ENCODE peak calls at places on chromosomes 1 and 21, in ten cellular contexts. N, Z, F, Y, I, L, U, T, Q and V are unnamed samples.

GRCh38 chr1:230321341-230321740 is 104.8 kb downstream of the PGBD5 start:
- DNase-seq in N (no peak), Z (no peak), F (no peak), Y (no peak), I (no peak), L (no peak), U (no peak), T (no peak), Q (no peak), V (no peak)

GRCh38 chr21:24896735-24897124 is 710.6 kb downstream of the MRPL39 start:
- DNase-seq in N (no peak), Z (no peak), F (no peak), Y (no peak), I (no peak), L (no peak), U (no peak), T (no peak), Q (no peak), V (no peak)

GRCh38 chr1:164577291-164577690 is 18.3 kb downstream of the PBX1 start:
- DNase-seq in N (no peak), Z (no peak), F (no peak), Y (no peak), I (no peak), L (no peak), U (no peak), T (no peak), Q (no peak), V (no peak)

GRCh38 chr1:54355931-54356679 is 50.1 kb downstream of the SSBP3 start:
- DNase-seq in N (no peak), Z (no peak), F (peak), Y (no peak), I (no peak), L (peak), U (no peak), T (peak), Q (no peak), V (no peak)

GRCh38 chr1:58162952-58163550 is 383.5 kb downstream of the OMA1 start:
- DNase-seq in N (peak), Z (peak), F (peak), Y (peak), I (no peak), L (peak), U (no peak), T (peak), Q (no peak), V (peak)

GRCh38 chr1:213327318-213327667 is 276.3 kb downstream of the RPS6KC1 start:
- DNase-seq in N (peak), Z (peak), F (peak), Y (no peak), I (peak), L (no peak), U (no peak), T (peak), Q (peak), V (peak)

GRCh38 chr1:33379631-33380354 is 51.1 kb downstream of the PHC2 start:
- DNase-seq in N (no peak), Z (no peak), F (no peak), Y (no peak), I (peak), L (no peak), U (no peak), T (no peak), Q (no peak), V (no peak)

GRCh38 chr1:212651977-212652376 is 43.4 kb downstream of the ATF3 start:
- DNase-seq in N (no peak), Z (no peak), F (no peak), Y (no peak), I (no peak), L (no peak), U (no peak), T (no peak), Q (no peak), V (no peak)

GRCh38 chr1:23793018-23793781 is 2.3 kb downstream of the LYPLA2 start:
- DNase-seq in N (peak), Z (no peak), F (peak), Y (no peak), I (no peak), L (peak), U (no peak), T (no peak), Q (peak), V (no peak)

GRCh38 chr1:240232548-240232947 is 140.9 kb downstream of the FMN2 start:
- DNase-seq in N (peak), Z (peak), F (no peak), Y (no peak), I (no peak), L (no peak), U (no peak), T (no peak), Q (no peak), V (peak)

GRCh38 chr1:40622051-40622450 is 43.4 kb downstream of the RIMS3 start:
- DNase-seq in N (no peak), Z (no peak), F (no peak), Y (no peak), I (peak), L (no peak), U (no peak), T (no peak), Q (no peak), V (no peak)

GRCh38 chr1:169109561-169110134 is 3.2 kb downstream of the ATP1B1 start:
- DNase-seq in N (peak), Z (peak), F (peak), Y (peak), I (no peak), L (peak), U (no peak), T (no peak), Q (no peak), V (peak)

GRCh38 chr1:77126309-77126708 is 92.9 kb downstream of the PIGK start:
- DNase-seq in N (peak), Z (peak), F (peak), Y (peak), I (no peak), L (peak), U (no peak), T (no peak), Q (no peak), V (peak)

GRCh38 chr1:109371271-109371739 is 26.4 kb downstream of the SORT1 start:
- DNase-seq in N (no peak), Z (peak), F (no peak), Y (peak), I (no peak), L (no peak), U (no peak), T (no peak), Q (no peak), V (no peak)

DNA sequence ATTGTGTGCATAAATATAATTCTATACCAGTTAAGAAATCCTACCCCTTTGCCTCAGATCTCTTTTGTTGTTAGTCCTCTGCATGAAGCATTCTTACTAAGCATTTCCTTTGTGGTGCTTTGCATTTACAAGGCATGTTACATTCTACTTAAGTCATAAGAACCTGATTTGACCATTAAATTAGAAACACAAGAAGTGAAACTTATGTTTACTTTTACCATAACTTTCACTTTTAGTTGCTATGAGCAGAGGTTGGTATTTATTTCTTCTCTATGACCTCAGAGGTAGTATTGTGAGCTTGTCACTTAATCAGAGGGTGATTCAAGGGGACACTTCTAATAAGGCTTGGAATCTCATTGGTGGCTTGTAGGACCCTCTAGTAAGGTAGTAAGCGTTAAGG is 9.0 kb downstream of the FAM20B start:
- DNase-seq in N (peak), Z (no peak), F (no peak), Y (peak), I (no peak), L (no peak), U (no peak), T (no peak), Q (no peak), V (peak)
- H3K4me3 ChIP-seq in N (no peak), Z (no peak), F (no peak), Y (no peak), I (no peak), L (no peak), U (no peak), T (no peak), Q (no peak), V (no peak)

DNA sequence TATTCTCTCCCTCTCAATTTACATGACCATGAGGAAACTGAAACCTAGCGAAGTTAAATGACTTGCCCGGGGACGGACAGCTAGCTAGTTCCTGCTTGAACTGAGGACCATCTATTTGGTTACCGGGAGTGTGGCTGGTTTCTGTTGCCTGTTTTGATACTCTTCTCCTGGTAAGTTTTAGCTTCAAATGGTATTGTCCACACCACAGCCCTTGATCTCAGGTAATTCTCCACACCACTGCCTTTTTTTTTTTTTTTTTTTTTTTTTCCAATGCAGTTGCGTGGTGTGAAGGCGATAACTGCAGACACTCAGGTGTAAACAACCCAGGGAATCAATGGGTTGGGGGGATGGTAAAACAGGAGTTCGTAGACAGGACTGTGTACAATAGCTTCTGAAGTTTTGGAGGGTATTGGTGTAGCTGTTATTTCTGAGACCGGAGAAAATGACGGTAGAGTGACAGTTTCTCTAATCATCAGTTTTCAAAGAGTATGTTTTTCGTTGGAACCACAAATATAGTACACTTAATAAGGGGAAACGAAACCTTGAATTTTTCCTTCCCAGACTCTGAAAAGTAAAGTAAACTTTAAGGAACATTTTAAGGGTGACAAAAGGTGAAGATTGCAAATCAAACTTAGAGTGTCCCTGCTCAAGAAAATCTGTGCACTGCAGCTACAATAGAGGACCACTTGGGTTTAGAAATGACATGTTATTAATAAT is 125.3 kb upstream of the CACYBP start:
- DNase-seq in N (no peak), Z (no peak), F (peak), Y (peak), I (no peak), L (no peak), U (no peak), T (no peak), Q (no peak), V (no peak)
- H3K4me3 ChIP-seq in N (no peak), Z (no peak), F (no peak), Y (peak), I (no peak), L (no peak), U (no peak), T (no peak), Q (peak), V (no peak)

DNA sequence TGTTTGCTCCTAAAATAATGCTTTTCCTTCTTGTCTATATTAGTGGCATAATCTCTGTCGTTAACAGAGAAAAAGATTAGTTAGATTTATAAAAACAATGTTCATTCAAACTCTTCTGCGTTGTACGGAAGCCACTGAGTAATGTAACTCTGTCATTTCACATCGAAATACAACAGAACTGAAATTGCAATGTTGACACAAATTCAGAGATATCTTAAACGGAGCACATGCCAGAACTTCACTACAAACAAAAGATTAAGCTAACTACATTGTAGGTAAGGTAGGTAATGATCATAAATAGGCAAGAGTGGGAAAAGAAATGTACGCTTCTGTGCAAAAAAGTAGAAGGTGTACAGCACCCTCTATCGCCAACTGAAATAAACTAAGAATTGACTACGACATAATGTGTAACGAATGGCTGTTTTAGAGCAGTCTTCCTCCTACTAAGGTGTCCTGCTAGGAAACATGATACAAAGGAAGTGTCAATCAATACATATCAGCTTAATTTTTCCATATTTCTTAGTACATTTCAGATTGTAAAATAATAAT is 56.6 kb downstream of the PCNX2 start:
- DNase-seq in N (peak), Z (no peak), F (no peak), Y (no peak), I (no peak), L (no peak), U (no peak), T (no peak), Q (no peak), V (no peak)
- H3K4me3 ChIP-seq in N (no peak), Z (no peak), F (no peak), Y (no peak), I (no peak), L (no peak), U (no peak), T (no peak), Q (no peak), V (no peak)

DNA sequence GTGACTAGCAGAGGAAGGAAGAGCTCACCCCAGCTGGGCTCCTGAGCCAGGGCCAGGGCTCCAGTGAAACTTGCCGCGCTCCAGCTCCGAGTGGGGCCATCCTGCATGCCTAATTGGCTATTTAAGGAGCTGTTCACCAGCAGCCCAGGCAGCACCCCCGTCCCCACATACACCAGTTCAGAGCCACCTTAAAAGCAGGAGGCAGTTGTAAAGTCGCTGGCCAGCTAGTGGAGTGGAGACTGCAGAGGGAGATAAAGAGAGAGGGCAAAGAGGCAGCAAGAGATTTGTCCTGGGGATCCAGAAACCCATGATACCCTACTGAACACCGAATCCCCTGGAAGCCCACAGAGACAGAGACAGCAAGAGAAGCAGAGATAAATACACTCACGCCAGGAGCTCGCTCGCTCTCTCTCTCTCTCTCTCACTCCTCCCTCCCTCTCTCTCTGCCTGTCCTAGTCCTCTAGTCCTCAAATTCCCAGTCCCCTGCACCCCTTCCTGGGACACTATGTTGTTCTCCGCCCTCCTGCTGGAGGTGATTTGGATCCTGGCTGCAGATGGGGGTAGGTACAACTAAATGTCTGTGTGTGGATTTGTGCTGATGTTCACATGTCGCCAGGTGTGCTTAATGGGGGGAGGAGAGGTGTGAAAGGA is at the start of gene CA14:
- DNase-seq in N (no peak), Z (no peak), F (no peak), Y (no peak), I (no peak), L (peak), U (no peak), T (no peak), Q (peak), V (no peak)
- H3K4me3 ChIP-seq in N (no peak), Z (no peak), F (no peak), Y (no peak), I (no peak), L (no peak), U (no peak), T (no peak), Q (no peak), V (no peak)

DNA sequence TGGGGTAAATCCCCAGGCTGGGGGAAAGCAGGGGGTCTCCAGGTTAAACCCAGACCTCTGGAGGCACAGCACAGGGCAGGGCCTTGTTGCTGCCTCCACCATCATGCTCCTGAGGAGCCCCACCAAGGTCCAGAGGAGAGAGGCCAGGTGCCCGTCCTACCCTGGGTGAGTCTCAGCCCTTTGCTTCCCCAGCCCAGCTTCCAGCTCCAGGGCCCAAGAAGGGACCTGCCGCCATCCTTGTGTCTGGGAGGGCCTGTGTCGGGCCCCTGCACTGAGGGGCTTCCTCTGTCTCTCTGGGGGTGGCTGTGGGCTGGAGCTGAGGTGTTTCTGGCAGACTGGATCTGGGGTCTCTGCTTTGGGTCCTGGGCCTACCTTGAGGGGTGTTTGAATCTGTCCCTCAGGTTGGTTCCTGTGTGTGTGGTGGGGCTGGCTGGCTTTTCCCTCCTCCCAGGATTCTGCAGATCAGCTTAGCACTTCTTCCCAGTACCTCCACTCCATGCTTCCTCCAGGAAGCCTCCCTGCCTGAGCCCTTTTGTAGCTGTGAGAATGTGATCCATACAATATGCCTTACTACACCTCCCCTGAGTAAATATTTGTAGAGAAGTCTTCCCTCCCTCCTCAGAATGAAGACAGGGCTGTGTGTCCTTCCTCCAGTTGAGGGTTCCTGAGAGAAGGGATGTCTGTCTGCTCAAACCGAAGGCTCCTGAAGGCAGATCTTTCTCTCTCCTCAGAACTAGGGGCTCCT is 6.2 kb downstream of the GPR3 start:
- DNase-seq in N (no peak), Z (no peak), F (no peak), Y (no peak), I (no peak), L (no peak), U (no peak), T (no peak), Q (no peak), V (no peak)
- H3K4me3 ChIP-seq in N (no peak), Z (no peak), F (no peak), Y (no peak), I (no peak), L (no peak), U (no peak), T (no peak), Q (no peak), V (no peak)

DNA sequence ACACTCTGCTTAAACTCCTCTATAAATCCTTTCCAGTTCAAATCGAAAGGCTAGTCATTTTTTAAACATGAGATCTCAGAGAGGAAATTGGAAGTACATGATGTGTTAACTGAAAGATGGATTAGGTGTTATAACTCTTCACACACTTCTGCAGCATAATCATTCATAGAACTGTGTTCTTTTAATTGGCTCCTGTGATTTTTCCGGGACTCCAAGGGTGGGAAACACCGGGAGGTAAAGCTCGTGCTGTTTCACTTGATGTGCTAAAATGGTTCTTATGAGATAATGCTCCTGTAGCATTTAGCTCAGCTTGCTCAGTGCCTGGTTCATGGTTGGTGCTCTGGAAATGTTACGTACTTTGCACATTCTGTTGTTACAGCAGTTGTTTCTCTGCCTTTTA is 40.2 kb downstream of the CC2D1B start:
- DNase-seq in N (no peak), Z (no peak), F (no peak), Y (no peak), I (no peak), L (no peak), U (no peak), T (no peak), Q (no peak), V (no peak)
- H3K4me3 ChIP-seq in N (no peak), Z (no peak), F (no peak), Y (no peak), I (no peak), L (no peak), U (no peak), T (no peak), Q (no peak), V (no peak)

GRCh38 chr1:184152502-184152901 is 101.0 kb downstream of the TSEN15 start:
- DNase-seq in N (peak), Z (no peak), F (peak), Y (no peak), I (peak), L (peak), U (no peak), T (peak), Q (no peak), V (no peak)
- H3K4me3 ChIP-seq in N (peak), Z (peak), F (no peak), Y (no peak), I (peak), L (peak), U (no peak), T (no peak), Q (peak), V (peak)

GRCh38 chr1:206944703-206945102 is 1.6 kb downstream of the PIGR start:
- DNase-seq in N (no peak), Z (no peak), F (no peak), Y (no peak), I (no peak), L (no peak), U (no peak), T (no peak), Q (no peak), V (no peak)
- H3K4me3 ChIP-seq in N (no peak), Z (no peak), F (no peak), Y (no peak), I (no peak), L (no peak), U (no peak), T (no peak), Q (peak), V (no peak)

GRCh38 chr1:201945863-201946223 is 505 bp downstream of the LMOD1 start:
- DNase-seq in N (no peak), Z (no peak), F (no peak), Y (no peak), I (peak), L (no peak), U (no peak), T (no peak), Q (no peak), V (no peak)
- H3K4me3 ChIP-seq in N (peak), Z (peak), F (no peak), Y (no peak), I (peak), L (peak), U (no peak), T (peak), Q (peak), V (peak)